ENCODE peak calls at places on chromosomes 3 and 15, in eight cellular contexts. I is body of pancreas; J is stimulated activated CD4-positive, alpha-beta T cell treated with anti-CD3 and anti-CD28 coated beads, Interleukin-12 subunit alpha, Interleukin-12 subunit beta, amount 100 ng/mL, for 4 hours; X is germinal center; N is HCT116; B is right atrium auricular region; D is anterior cingulate cortex; E is OCI-LY7. W is an unnamed sample.

GRCh38 chr15:51765751-51766150 is 14.4 kb downstream of the TMOD2 start:
- DNase-seq in I (no peak), J (no peak), X (no peak), N (no peak), B (no peak), D (peak; percentile 30), E (no peak), W (no peak)

GRCh38 chr3:149000207-149000745 is 8.9 kb downstream of the GYG1 start:
- DNase-seq in I (no peak), J (no peak), X (no peak), N (no peak), B (no peak), D (no peak), E (no peak), W (no peak)

GRCh38 chr3:133167340-133168024 is 129.3 kb downstream of the TMEM108 start:
- DNase-seq in I (no peak), J (no peak), X (no peak), N (no peak), B (no peak), D (no peak), E (no peak), W (no peak)

GRCh38 chr3:185865277-185865676 is 40.4 kb upstream of the IGF2BP2 start:
- DNase-seq in I (no peak), J (no peak), X (no peak), N (no peak), B (no peak), D (no peak), E (no peak), W (no peak)

GRCh38 chr3:42537350-42537749 is 34.9 kb downstream of the VIPR1 start:
- DNase-seq in I (no peak), J (no peak), X (no peak), N (no peak), B (no peak), D (no peak), E (no peak), W (no peak)

GRCh38 chr15:93366387-93367100 is 277.5 kb upstream of the RGMA start:
- DNase-seq in I (peak; percentile 27), J (no peak), X (no peak), N (no peak), B (no peak), D (no peak), E (no peak), W (no peak)

GRCh38 chr15:32774022-32774421 is 56.2 kb downstream of the GREM1 start:
- DNase-seq in I (no peak), J (no peak), X (no peak), N (no peak), B (no peak), D (no peak), E (no peak), W (no peak)

GRCh38 chr3:112349557-112349956 is 16.6 kb downstream of the CD200 start:
- DNase-seq in I (no peak), J (no peak), X (no peak), N (no peak), B (no peak), D (no peak), E (no peak), W (no peak)

GRCh38 chr15:55230953-55231352 is 34.2 kb upstream of the RSL24D1 start:
- DNase-seq in I (no peak), J (no peak), X (no peak), N (no peak), B (no peak), D (no peak), E (no peak), W (no peak)

GRCh38 chr15:73757571-73757970 is 4.4 kb upstream of the INSYN1 start:
- DNase-seq in I (no peak), J (no peak), X (no peak), N (no peak), B (no peak), D (no peak), E (no peak), W (no peak)

GRCh38 chr15:92128788-92129187 is 264.9 kb upstream of the ST8SIA2 start:
- DNase-seq in I (no peak), J (no peak), X (no peak), N (no peak), B (no peak), D (no peak), E (no peak), W (no peak)

GRCh38 chr3:16290007-16290826 is 25.2 kb downstream of the OXNAD1 start:
- DNase-seq in I (peak; percentile 54), J (no peak), X (peak; percentile 38), N (peak; percentile 24), B (no peak), D (no peak), E (peak; percentile 62), W (no peak)

GRCh38 chr3:50128001-50128400 is 27.1 kb upstream of the SEMA3F start:
- DNase-seq in I (no peak), J (no peak), X (no peak), N (no peak), B (no peak), D (no peak), E (no peak), W (no peak)

GRCh38 chr3:137768361-137769320 is 4.5 kb downstream of the SOX14 start:
- DNase-seq in I (no peak), J (no peak), X (no peak), N (no peak), B (no peak), D (no peak), E (no peak), W (no peak)

GRCh38 chr3:79461129-79461792 is 306.5 kb downstream of the ROBO1 start:
- DNase-seq in I (no peak), J (no peak), X (no peak), N (no peak), B (no peak), D (no peak), E (no peak), W (no peak)

GRCh38 chr3:171824076-171824475 is 13.8 kb upstream of the PLD1 start:
- DNase-seq in I (no peak), J (no peak), X (no peak), N (no peak), B (no peak), D (no peak), E (no peak), W (no peak)

GRCh38 chr3:133328373-133328772 is 71.5 kb upstream of the BFSP2 start:
- DNase-seq in I (no peak), J (no peak), X (no peak), N (no peak), B (no peak), D (no peak), E (no peak), W (no peak)

GRCh38 chr3:129625071-129625874 is 18.8 kb upstream of the PLXND1 start:
- DNase-seq in I (no peak), J (no peak), X (no peak), N (no peak), B (no peak), D (no peak), E (no peak), W (no peak)

GRCh38 chr15:39358441-39359041 is 222.3 kb upstream of the THBS1 start:
- DNase-seq in I (peak; percentile 58), J (no peak), X (no peak), N (no peak), B (peak; percentile 66), D (no peak), E (no peak), W (no peak)

GRCh38 chr15:90099072-90099867 is 3.0 kb downstream of the IDH2 start:
- DNase-seq in I (no peak), J (no peak), X (peak; percentile 57), N (no peak), B (no peak), D (no peak), E (peak; percentile 76), W (no peak)